ENCODE peak calls at places on chromosomes 3 and 15, in eight cellular contexts. I is heart left ventricle, J is right cardiac atrium, Z is astrocyte of the spinal cord, R is lung, L is cardiac fibroblast, Q is prostate gland, G is BE2C. U is an unnamed sample.

GRCh38 chr3:154981201-154981600 is 98.9 kb upstream of the MME start:
- DNase-seq in I (no peak), J (no peak), Z (no peak), R (no peak), L (peak; percentile 29), Q (no peak), G (no peak), U (no peak)

GRCh38 chr3:140599496-140599895 is 78.4 kb upstream of the TRIM42 start:
- DNase-seq in I (no peak), J (no peak), Z (no peak), R (no peak), L (no peak), Q (no peak), G (no peak), U (no peak)

GRCh38 chr15:61057830-61058529 is 171.1 kb downstream of the RORA start:
- DNase-seq in I (no peak), J (no peak), Z (no peak), R (no peak), L (no peak), Q (no peak), G (no peak), U (no peak)

GRCh38 chr3:138265745-138266144 is 63.9 kb downstream of the NME9 start:
- DNase-seq in I (no peak), J (no peak), Z (no peak), R (no peak), L (no peak), Q (no peak), G (no peak), U (no peak)

GRCh38 chr3:108554913-108555571 is 34.2 kb downstream of the CIP2A start:
- DNase-seq in I (no peak), J (no peak), Z (no peak), R (no peak), L (no peak), Q (no peak), G (no peak), U (no peak)

GRCh38 chr3:8886556-8886955 is 76.7 kb downstream of the RAD18 start:
- DNase-seq in I (no peak), J (no peak), Z (peak; percentile 49), R (no peak), L (peak; percentile 33), Q (no peak), G (no peak), U (no peak)

GRCh38 chr15:53978248-53978906 is at the start of gene UNC13C:
- DNase-seq in I (no peak), J (peak; percentile 41), Z (no peak), R (no peak), L (no peak), Q (peak; percentile 5), G (peak; percentile 56), U (no peak)

GRCh38 chr3:55725681-55726500 is 238.8 kb upstream of the WNT5A start:
- DNase-seq in I (no peak), J (no peak), Z (no peak), R (no peak), L (no peak), Q (no peak), G (no peak), U (no peak)

GRCh38 chr3:70580021-70580420 is 267.6 kb upstream of the MDFIC2 start:
- DNase-seq in I (no peak), J (no peak), Z (peak; percentile 30), R (no peak), L (no peak), Q (no peak), G (no peak), U (no peak)

GRCh38 chr3:71050133-71050520 is 533.4 kb downstream of the FOXP1 start:
- DNase-seq in I (no peak), J (no peak), Z (peak; percentile 84), R (no peak), L (peak; percentile 65), Q (no peak), G (no peak), U (no peak)

GRCh38 chr15:83510001-83510400 is 62.9 kb downstream of the SH3GL3 start:
- DNase-seq in I (no peak), J (no peak), Z (no peak), R (no peak), L (no peak), Q (no peak), G (no peak), U (no peak)

GRCh38 chr15:89442671-89443307 is 53.6 kb downstream of the RHCG start:
- DNase-seq in I (no peak), J (no peak), Z (peak; percentile 9), R (no peak), L (peak; percentile 57), Q (no peak), G (peak; percentile 87), U (peak; percentile 84)

GRCh38 chr3:100682056-100682853 is 27.0 kb upstream of the TFG start:
- DNase-seq in I (peak; percentile 22), J (peak; percentile 52), Z (no peak), R (peak; percentile 44), L (peak; percentile 27), Q (no peak), G (peak; percentile 13), U (no peak)
- H3K4me3 ChIP-seq in I (peak overlapping the region; percentile 49), J (no peak overlapping the region), Z (no peak overlapping the region), R (no peak overlapping the region), L (no peak overlapping the region), Q (no peak overlapping the region), G (no peak overlapping the region), U (no peak overlapping the region)

GRCh38 chr3:126057547-126057819 is 26.4 kb downstream of the SLC41A3 start:
- DNase-seq in I (no peak), J (no peak), Z (no peak), R (no peak), L (no peak), Q (no peak), G (no peak), U (no peak)

GRCh38 chr3:126056681-126057546 is 27.0 kb downstream of the SLC41A3 start:
- DNase-seq in I (peak; percentile 48), J (peak; percentile 50), Z (peak; percentile 29), R (peak; percentile 26), L (peak; percentile 48), Q (no peak), G (no peak), U (no peak)

GRCh38 chr3:126057936-126058335 is 26.0 kb downstream of the SLC41A3 start:
- DNase-seq in I (no peak), J (no peak), Z (no peak), R (no peak), L (no peak), Q (no peak), G (no peak), U (no peak)

GRCh38 chr3:126054870-126055269 is 29.1 kb downstream of the SLC41A3 start:
- DNase-seq in I (no peak), J (no peak), Z (no peak), R (peak; percentile 16), L (no peak), Q (no peak), G (no peak), U (no peak)

GRCh38 chr3:126056123-126056522 is 27.8 kb downstream of the SLC41A3 start:
- DNase-seq in I (no peak), J (no peak), Z (no peak), R (peak; percentile 24), L (no peak), Q (no peak), G (no peak), U (no peak)
- H3K4me3 ChIP-seq in I (no peak overlapping the region), J (no peak overlapping the region), Z (no peak overlapping the region), R (no peak overlapping the region), L (no peak overlapping the region), Q (no peak overlapping the region), G (no peak overlapping the region), U (no peak overlapping the region)

DNA sequence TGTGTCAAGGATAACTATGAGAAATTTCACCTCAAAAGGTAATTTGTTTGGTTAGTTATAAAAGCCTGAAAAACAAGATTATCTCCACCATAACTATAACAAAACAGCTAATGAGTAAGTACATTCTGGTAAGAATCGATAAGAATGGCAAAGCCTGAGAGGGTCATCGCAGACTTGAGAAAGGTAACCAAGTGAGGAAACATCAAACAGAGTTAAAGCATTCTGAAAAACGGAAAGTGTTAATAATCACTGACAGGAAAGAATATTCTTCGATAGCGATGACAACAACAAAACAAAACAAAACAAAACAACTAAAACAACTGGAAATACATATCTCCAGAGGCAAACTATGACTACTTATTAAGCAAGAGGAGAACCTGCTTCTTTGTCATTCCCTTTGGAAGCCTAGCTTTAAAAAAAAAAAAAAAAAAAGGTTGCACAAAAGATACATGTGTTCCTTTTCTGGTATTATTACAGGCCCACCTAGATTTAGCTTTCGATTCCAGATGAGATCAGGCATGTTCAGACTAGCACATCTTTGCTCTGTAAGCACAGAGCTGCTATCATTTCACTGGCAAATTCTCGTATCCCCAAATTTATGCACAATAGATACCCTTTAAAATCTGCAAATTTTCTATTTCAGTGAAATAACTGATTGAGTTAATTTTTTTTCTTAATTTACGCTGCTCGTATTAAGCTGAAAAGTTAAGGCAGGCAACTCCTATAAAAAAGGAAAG is 155.6 kb downstream of the TIGIT start:
- DNase-seq in I (no peak), J (no peak), Z (peak; percentile 44), R (no peak), L (no peak), Q (peak; percentile 36), G (no peak), U (no peak)
- H3K4me3 ChIP-seq in I (peak overlapping the region; percentile 12), J (no peak overlapping the region), Z (peak overlapping the region; percentile 20), R (no peak overlapping the region), L (no peak overlapping the region), Q (no peak overlapping the region), G (no peak overlapping the region), U (no peak overlapping the region)

GRCh38 chr3:20258371-20258770 is 72.4 kb upstream of the SGO1 start:
- DNase-seq in I (no peak), J (no peak), Z (no peak), R (no peak), L (no peak), Q (no peak), G (no peak), U (no peak)

GRCh38 chr3:20256144-20256543 is 70.1 kb upstream of the SGO1 start:
- DNase-seq in I (no peak), J (no peak), Z (peak; percentile 23), R (no peak), L (peak; percentile 15), Q (no peak), G (no peak), U (no peak)

GRCh38 chr3:20250314-20250713 is 64.3 kb upstream of the SGO1 start:
- DNase-seq in I (no peak), J (no peak), Z (no peak), R (no peak), L (no peak), Q (no peak), G (no peak), U (no peak)

GRCh38 chr3:20250786-20251185 is 64.8 kb upstream of the SGO1 start:
- DNase-seq in I (no peak), J (no peak), Z (no peak), R (no peak), L (no peak), Q (no peak), G (no peak), U (no peak)

DNA sequence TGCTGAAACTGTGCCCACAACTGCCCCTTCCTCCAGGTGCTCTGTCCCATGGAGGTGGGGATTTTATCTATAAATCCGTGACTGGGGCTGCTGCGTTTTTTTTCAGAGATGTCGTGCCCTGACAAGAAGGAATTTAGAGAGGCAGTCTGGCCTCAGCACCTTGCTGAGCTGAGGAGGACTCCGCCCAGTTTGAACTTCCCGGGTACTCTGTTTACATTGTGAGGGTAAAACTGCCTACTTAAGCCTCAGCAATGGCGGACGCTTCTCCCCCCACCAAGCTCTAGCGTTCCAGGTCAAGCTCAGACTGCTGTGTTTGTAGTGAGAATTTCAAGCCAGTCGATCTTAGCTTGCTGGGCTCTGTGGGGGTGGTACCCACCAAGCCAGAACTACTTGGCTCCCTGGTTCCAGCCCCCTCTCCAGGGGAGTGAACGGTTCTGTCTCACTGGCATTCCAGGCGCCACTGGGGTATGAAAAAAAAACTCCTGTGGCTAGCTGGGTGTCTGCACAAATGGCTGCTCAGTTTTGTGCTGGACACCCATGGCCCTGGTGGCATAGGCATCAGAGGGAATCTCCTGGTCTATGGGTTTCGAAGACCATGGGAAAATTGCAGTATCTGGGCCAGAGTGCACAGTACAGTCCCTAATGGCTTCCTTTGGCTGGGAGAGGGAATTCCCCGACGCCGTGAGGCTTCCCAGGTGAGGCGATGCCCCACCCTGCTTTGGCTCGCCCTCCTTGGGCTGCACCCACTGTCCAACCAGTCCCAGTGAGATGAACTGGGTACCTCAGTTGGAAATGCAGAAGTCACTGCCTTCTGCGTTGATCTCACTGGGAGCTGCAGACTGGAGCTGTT is 68.5 kb upstream of the SGO1 start:
- DNase-seq in I (no peak), J (no peak), Z (no peak), R (no peak), L (no peak), Q (no peak), G (no peak), U (no peak)
- H3K4me3 ChIP-seq in I (no peak overlapping the region), J (no peak overlapping the region), Z (no peak overlapping the region), R (no peak overlapping the region), L (no peak overlapping the region), Q (no peak overlapping the region), G (no peak overlapping the region), U (no peak overlapping the region)

U was measured in body of pancreas.